ENCODE peak calls at places on chromosomes 11 and 22, in ten cellular contexts. R is spleen, V is breast epithelium, G is ovary, B is esophagus squamous epithelium, D is K562, I is heart left ventricle, F is A549, W is transverse colon, Y is HepG2. O is an unnamed sample.

GRCh38 chr11:19573666-19574065 is 139.0 kb upstream of the NAV2 start:
- DNase-seq in Y (no peak), W (no peak), D (no peak), R (no peak), V (no peak), F (no peak), I (peak; percentile 70), B (no peak), G (no peak), O (peak; percentile 29)

GRCh38 chr11:93370260-93370659 is 39.7 kb downstream of the DEUP1 start:
- DNase-seq in F (no peak), W (no peak), V (no peak), R (no peak), Y (no peak), G (no peak), D (no peak), I (no peak), B (no peak), O (no peak)

GRCh38 chr22:46501701-46502100 is 35.7 kb downstream of the CELSR1 start:
- DNase-seq in B (no peak), R (no peak), D (no peak), G (no peak), W (no peak), V (no peak), F (no peak), I (no peak), Y (no peak), O (no peak)

GRCh38 chr11:128904872-128905344 is 13.8 kb downstream of the KCNJ5 start:
- DNase-seq in B (no peak), W (peak; percentile 55), I (no peak), G (no peak), R (peak; percentile 83), V (no peak), D (peak; percentile 18), F (peak; percentile 50), Y (no peak), O (peak; percentile 14)

GRCh38 chr11:110425751-110426545 is 3.8 kb upstream of the FDX1 start:
- DNase-seq in I (no peak), R (no peak), B (no peak), G (no peak), F (no peak), D (peak; percentile 18), W (no peak), Y (no peak), V (no peak), O (no peak)

GRCh38 chr11:126716456-126717083 is 284.0 kb downstream of the KIRREL3 start:
- DNase-seq in R (no peak), Y (peak; percentile 3), F (peak; percentile 21), G (no peak), W (peak; percentile 55), I (no peak), V (no peak), D (peak; percentile 46), B (no peak), O (peak; percentile 23)

GRCh38 chr11:112525844-112526590 is 265.4 kb upstream of the PLET1 start:
- DNase-seq in W (no peak), Y (no peak), G (no peak), I (no peak), D (no peak), B (no peak), R (no peak), V (no peak), F (no peak), O (no peak)

GRCh38 chr22:45505991-45506743 is 3.5 kb downstream of the FBLN1 start:
- DNase-seq in W (no peak), B (no peak), I (no peak), Y (no peak), V (no peak), R (no peak), G (no peak), F (no peak), D (no peak), O (no peak)

GRCh38 chr22:39933741-39934140 is 26.5 kb upstream of the TMA7B start:
- DNase-seq in F (no peak), R (no peak), G (no peak), V (no peak), D (no peak), Y (no peak), B (no peak), I (no peak), W (no peak), O (no peak)

GRCh38 chr22:39932918-39933649 is 27.1 kb upstream of the TMA7B start:
- DNase-seq in I (no peak), F (peak; percentile 15), R (no peak), V (no peak), B (no peak), W (peak; percentile 61), D (peak; percentile 73), G (no peak), Y (peak; percentile 29), O (no peak)

GRCh38 chr22:39936523-39937145 is 23.6 kb upstream of the TMA7B start:
- DNase-seq in Y (no peak), R (no peak), V (no peak), W (no peak), I (no peak), B (no peak), G (no peak), F (no peak), D (no peak), O (no peak)

GRCh38 chr22:39935622-39936021 is 24.6 kb upstream of the TMA7B start:
- DNase-seq in I (no peak), V (no peak), G (no peak), Y (no peak), R (no peak), B (no peak), W (no peak), F (no peak), D (no peak), O (no peak)

DNA sequence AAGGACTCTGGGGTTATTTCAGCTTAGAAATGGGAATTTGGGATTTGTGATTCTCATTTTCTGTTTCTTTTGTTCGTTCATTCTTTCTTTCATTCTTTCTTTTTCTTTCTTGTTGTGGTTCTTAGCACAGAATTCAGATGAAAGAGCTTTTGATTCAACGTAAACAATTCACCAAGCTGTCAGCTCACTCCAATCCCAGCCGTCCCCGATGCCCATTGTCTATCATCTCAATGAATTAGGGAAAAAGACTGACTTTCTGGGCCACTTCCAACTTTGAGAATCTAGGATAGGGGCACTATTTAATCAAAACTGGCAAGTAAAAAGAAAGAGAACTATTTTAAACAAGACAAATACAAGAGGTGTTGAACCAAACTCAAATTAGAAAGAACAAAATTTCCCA is 25.1 kb upstream of the TMA7B start:
- DNase-seq in B (no peak), F (no peak), W (no peak), V (no peak), G (no peak), I (no peak), D (no peak), Y (no peak), R (no peak), O (no peak)
- H3K4me1 ChIP-seq in B (peaks cover 6% of the 10 kb centered on the region), F (no peaks in the 10 kb centered on the region), W (no peaks in the 10 kb centered on the region), V (no peaks in the 10 kb centered on the region), G (no peaks in the 10 kb centered on the region), I (no peaks in the 10 kb centered on the region), D (peaks cover 11% of the 10 kb centered on the region), Y (no peaks in the 10 kb centered on the region), R (peaks cover 92% of the 10 kb centered on the region), O (no peaks in the 10 kb centered on the region)

DNA sequence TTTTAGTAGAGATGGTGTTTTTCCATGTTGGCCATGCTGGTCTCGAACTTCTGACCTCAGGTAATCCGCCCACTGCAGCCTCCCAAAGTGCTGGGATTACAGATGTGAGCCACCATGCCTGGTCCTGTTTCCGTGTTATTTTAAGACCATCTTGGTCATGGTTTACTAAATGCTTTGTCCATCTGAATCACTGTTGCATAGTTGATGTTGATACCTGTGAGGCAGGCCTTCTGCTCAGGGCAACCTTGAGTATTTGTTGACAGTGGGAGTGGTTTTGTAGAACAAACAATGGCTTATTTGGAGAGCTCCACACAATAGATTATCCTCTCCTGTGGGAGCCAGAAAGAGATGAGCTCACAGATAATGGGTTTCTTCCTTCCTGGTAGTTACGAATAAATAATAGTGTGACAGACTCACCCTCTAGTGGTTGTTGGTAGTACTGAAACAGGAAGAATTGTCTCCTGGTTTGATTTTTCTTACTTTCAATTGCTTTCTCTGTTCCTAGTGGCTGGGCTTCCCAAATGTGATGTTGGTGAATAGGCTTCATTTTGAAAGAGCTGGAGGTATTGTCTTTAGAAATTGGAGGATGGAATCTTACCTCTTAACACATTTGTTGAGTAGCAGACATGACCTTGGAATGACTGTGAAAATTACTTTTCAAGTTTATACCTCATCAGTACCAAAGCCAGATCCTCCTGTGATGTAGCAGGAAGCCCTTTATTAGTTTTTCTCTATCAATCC is 39.0 kb downstream of the CTNND1 start:
- DNase-seq in I (no peak), R (no peak), W (no peak), V (no peak), F (peak; percentile 88), G (no peak), Y (peak; percentile 98), B (no peak), D (peak; percentile 71), O (peak; percentile 78)
- TF ChIP-seq POLR2A in I (no peak), R (no peak), W (no peak), V (no peak), F (no peak), G (no peak), Y (no peak), B (no peak), D (no peak), O (peak; percentile 25)

GRCh38 chr11:1556278-1557167 is 15.5 kb downstream of the DUSP8 start:
- DNase-seq in G (no peak), R (no peak), W (no peak), B (no peak), Y (no peak), F (no peak), V (no peak), D (no peak), I (no peak), O (no peak)

GRCh38 chr11:1557168-1557884 is 14.7 kb downstream of the DUSP8 start:
- DNase-seq in W (no peak), G (no peak), I (no peak), B (no peak), D (no peak), Y (no peak), F (no peak), V (no peak), R (no peak), O (no peak)

GRCh38 chr11:1554981-1555712 is 16.9 kb downstream of the DUSP8 start:
- DNase-seq in Y (no peak), D (no peak), B (no peak), V (no peak), R (no peak), F (no peak), I (no peak), G (no peak), W (no peak), O (no peak)

GRCh38 chr11:1553808-1554594 is 18.1 kb downstream of the DUSP8 start:
- DNase-seq in F (no peak), B (no peak), V (no peak), G (no peak), I (no peak), D (no peak), W (peak; percentile 89), Y (no peak), R (no peak), O (no peak)

GRCh38 chr11:1555713-1556153 is 16.3 kb downstream of the DUSP8 start:
- DNase-seq in B (no peak), F (no peak), I (no peak), R (no peak), Y (no peak), D (no peak), W (no peak), G (no peak), V (no peak), O (no peak)
- H3K4me1 ChIP-seq in B (peaks cover 48% of the 10 kb centered on the region), F (peaks cover 54% of the 10 kb centered on the region), I (peaks cover 32% of the 10 kb centered on the region), R (peaks cover 25% of the 10 kb centered on the region), Y (no peaks in the 10 kb centered on the region), D (peaks cover 39% of the 10 kb centered on the region), W (peaks cover 49% of the 10 kb centered on the region), G (peaks cover 6% of the 10 kb centered on the region), V (peaks cover 14% of the 10 kb centered on the region), O (peaks cover 9% of the 10 kb centered on the region)

DNA sequence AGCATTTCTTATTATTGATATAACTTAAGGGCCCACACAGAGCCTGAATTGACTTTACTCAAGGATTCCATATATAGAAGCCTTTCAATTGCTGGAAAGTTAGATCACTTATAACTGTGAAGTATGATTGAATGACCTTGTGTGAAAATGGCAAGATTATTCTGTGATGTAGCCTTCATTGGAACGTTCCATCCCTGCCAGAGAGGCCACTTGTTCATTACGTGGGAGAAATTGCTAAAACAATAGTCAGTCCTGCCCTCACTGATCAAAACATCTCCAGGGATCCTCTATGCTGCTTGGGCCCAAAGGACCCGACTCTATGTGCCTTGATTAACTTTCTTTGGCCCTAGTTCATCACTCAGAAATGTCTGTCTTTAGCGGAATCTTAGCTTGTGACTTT is 159.5 kb upstream of the BLID start:
- DNase-seq in B (no peak), I (no peak), V (no peak), F (no peak), D (no peak), Y (no peak), G (no peak), W (no peak), R (no peak), O (no peak)
- TF ChIP-seq POLR2A in B (no peak), I (no peak), V (no peak), F (no peak), D (no peak), Y (no peak), G (no peak), W (no peak), R (no peak), O (no peak)

O was measured in prostate gland.